ENCODE peak calls at places on chromosomes 12 and 14, in eight cellular contexts. S is tibial nerve; L is left cardiac atrium; V is naive thymus-derived CD4-positive, alpha-beta T cell; B is T-helper 2 cell; Y is NCI-H1436 treated with DMSO at 0.1 percent for 48 hours; O is SW480; Z is activated CD4-positive, alpha-beta T cell treated with anti-CD3 and anti-CD28 coated beads for 48 hours. A is an unnamed sample.

GRCh38 chr12:2641209-2641608 is 153.6 kb upstream of the FKBP4 start:
- DNase-seq in S (peak), Y (no peak), L (peak), B (no peak), V (no peak), Z (no peak), O (peak), A (no peak)

GRCh38 chr14:58805057-58805456 is 167.3 kb downstream of the DACT1 start:
- DNase-seq in B (no peak), O (no peak), Z (no peak), Y (no peak), L (peak), V (no peak), S (peak), A (no peak)

GRCh38 chr12:100986595-100987547 is 192.3 kb downstream of the ANO4 start:
- DNase-seq in O (peak), B (no peak), V (no peak), L (no peak), Y (no peak), S (no peak), Z (no peak), A (no peak)

GRCh38 chr14:71142375-71143038 is 235.2 kb downstream of the PCNX1 start:
- DNase-seq in S (no peak), Y (no peak), B (no peak), O (no peak), L (no peak), V (no peak), Z (peak), A (no peak)

GRCh38 chr12:57657744-57658143 is 24.7 kb upstream of the B4GALNT1 start:
- DNase-seq in L (no peak), Z (no peak), V (no peak), O (no peak), B (no peak), Y (no peak), S (peak), A (no peak)

GRCh38 chr14:49895480-49895879 is 2.6 kb downstream of the ARF6 start:
- DNase-seq in S (no peak), V (no peak), O (no peak), Z (no peak), L (no peak), Y (no peak), B (no peak), A (no peak)

GRCh38 chr12:3207858-3208257 is 130.7 kb downstream of the TSPAN9 start:
- DNase-seq in Z (peak), Y (no peak), B (no peak), L (no peak), V (no peak), S (no peak), O (peak), A (no peak)

GRCh38 chr12:4813741-4814140 is 93.5 kb downstream of the GALNT8 start:
- DNase-seq in O (no peak), S (no peak), Z (no peak), V (no peak), B (no peak), L (no peak), Y (no peak), A (no peak)

GRCh38 chr12:110498984-110499706 is 2.8 kb downstream of the VPS29 start:
- DNase-seq in V (no peak), Y (no peak), Z (no peak), B (no peak), O (no peak), L (no peak), S (no peak), A (no peak)

GRCh38 chr14:91409991-91410401 is 7.6 kb downstream of the CCDC88C start:
- DNase-seq in V (no peak), Y (no peak), L (no peak), B (no peak), O (no peak), S (no peak), Z (no peak), A (no peak)

A was measured in natural killer cell.